ENCODE peak calls at places on chromosomes 16 and 17, in eight cellular contexts. T, U, H, B, J, W, R and I are unnamed samples.

GRCh38 chr17:6894206-6894528 is 62.6 kb upstream of the TEKT1 start:
- DNase-seq in U (no peak), R (peak), T (no peak), W (no peak), J (no peak), H (peak), B (peak), I (no peak)

GRCh38 chr17:82239926-82240505 is 11.2 kb downstream of the SLC16A3 start:
- DNase-seq in W (no peak), B (no peak), H (no peak), R (no peak), J (no peak), U (no peak), T (no peak), I (no peak)

GRCh38 chr16:17364319-17365210 is 106.2 kb downstream of the XYLT1 start:
- DNase-seq in H (no peak), W (peak), U (no peak), J (peak), R (no peak), T (peak), B (no peak), I (no peak)

GRCh38 chr16:82061861-82062525 is 26.9 kb downstream of the HSD17B2 start:
- DNase-seq in U (peak), R (peak), H (peak), B (peak), J (peak), W (peak), T (peak), I (no peak)

GRCh38 chr16:24116371-24116770 is 139.8 kb upstream of the CACNG3 start:
- DNase-seq in T (no peak), H (no peak), R (no peak), U (no peak), B (no peak), J (no peak), W (no peak), I (no peak)

GRCh38 chr16:35746963-35747657 is 2287.7 kb downstream of the TP53TG3F start:
- DNase-seq in H (no peak), W (no peak), J (no peak), T (no peak), B (no peak), R (no peak), U (no peak), I (no peak)

GRCh38 chr16:75909746-75910145 is 183.5 kb upstream of the CPHXL start:
- DNase-seq in B (no peak), W (no peak), R (no peak), J (no peak), U (no peak), H (no peak), T (peak), I (no peak)

GRCh38 chr17:18270851-18271170 is 10.3 kb downstream of the MIEF2 start:
- DNase-seq in U (no peak), J (no peak), B (no peak), W (no peak), R (no peak), H (no peak), T (no peak), I (no peak)

GRCh38 chr16:53945996-53946395 is 242.0 kb downstream of the FTO start:
- DNase-seq in T (peak), B (peak), J (peak), R (no peak), U (peak), W (peak), H (peak), I (peak)

GRCh38 chr16:77212736-77213541 is 13.7 kb downstream of the SYCE1L start:
- DNase-seq in J (no peak), B (peak), U (peak), T (peak), R (peak), H (peak), W (peak), I (peak)

GRCh38 chr16:72858611-72859493 is 189.1 kb downstream of the ZFHX3 start:
- DNase-seq in J (peak), R (no peak), T (no peak), H (no peak), B (no peak), U (no peak), W (peak), I (no peak)

GRCh38 chr16:54503011-54503410 is 216.4 kb upstream of the IRX3 start:
- DNase-seq in B (no peak), J (no peak), R (no peak), H (no peak), T (no peak), U (no peak), W (no peak), I (no peak)

GRCh38 chr17:63439682-63440081 is 6.4 kb downstream of the CYB561 start:
- DNase-seq in H (no peak), U (no peak), T (no peak), B (no peak), W (peak), J (peak), R (no peak), I (no peak)

GRCh38 chr16:66515543-66516171 is 34.3 kb downstream of the TK2 start:
- DNase-seq in W (peak), B (no peak), R (peak), H (peak), J (peak), T (no peak), U (peak), I (no peak)

GRCh38 chr16:4266372-4266771 is 6.5 kb downstream of the TFAP4 start:
- DNase-seq in B (no peak), U (peak), H (peak), J (no peak), W (no peak), T (no peak), R (peak), I (no peak)

GRCh38 chr16:23940111-23940510 is 104.3 kb downstream of the PRKCB start:
- DNase-seq in W (no peak), U (no peak), T (no peak), B (no peak), R (no peak), H (no peak), J (no peak), I (no peak)

GRCh38 chr17:39027440-39028035 is 60.3 kb upstream of the FBXO47 start:
- DNase-seq in W (no peak), H (no peak), J (no peak), R (no peak), T (no peak), U (no peak), B (peak), I (no peak)
- H3K27ac ChIP-seq in W (no peak), H (no peak), J (no peak), R (no peak), T (no peak), U (no peak), B (no peak), I (no peak)

GRCh38 chr16:70421473-70422311 is 17.2 kb downstream of the ST3GAL2 start:
- DNase-seq in J (no peak), U (no peak), W (no peak), B (no peak), T (no peak), H (no peak), R (no peak), I (no peak)

GRCh38 chr16:70417661-70418060 is 21.2 kb downstream of the ST3GAL2 start:
- DNase-seq in W (no peak), J (no peak), R (no peak), H (no peak), U (no peak), T (no peak), B (no peak), I (no peak)

GRCh38 chr16:70418993-70419318 is 19.9 kb downstream of the ST3GAL2 start:
- DNase-seq in H (no peak), U (no peak), R (no peak), B (no peak), W (no peak), J (no peak), T (no peak), I (no peak)

GRCh38 chr16:70418274-70418992 is 20.5 kb downstream of the ST3GAL2 start:
- DNase-seq in H (no peak), U (no peak), R (peak), W (no peak), B (no peak), J (no peak), T (no peak), I (no peak)

GRCh38 chr16:70419384-70420327 is 19.2 kb downstream of the ST3GAL2 start:
- DNase-seq in T (no peak), U (no peak), H (no peak), R (no peak), W (no peak), B (no peak), J (no peak), I (no peak)
- H3K4me2 ChIP-seq in T (no peak), U (no peak), H (peak), R (no peak), W (no peak), B (no peak), J (no peak), I (no peak)

GRCh38 chr17:80894439-80894721 is 97.3 kb upstream of the CHMP6 start:
- DNase-seq in J (no peak), H (no peak), B (no peak), W (no peak), U (peak), T (no peak), R (no peak), I (no peak)
- TF ChIP-seq CTCF in J (peak), H (no peak), B (peak), W (peak), U (no peak), T (peak), R (peak), I (no peak)

GRCh38 chr16:1775006-1775845 is 2.3 kb upstream of the MRPS34 start:
- DNase-seq in B (no peak), U (no peak), W (no peak), J (no peak), T (no peak), R (no peak), H (no peak), I (no peak)
- H3K27ac ChIP-seq in B (no peak), U (no peak), W (no peak), J (no peak), T (no peak), R (no peak), H (no peak), I (no peak)

DNA sequence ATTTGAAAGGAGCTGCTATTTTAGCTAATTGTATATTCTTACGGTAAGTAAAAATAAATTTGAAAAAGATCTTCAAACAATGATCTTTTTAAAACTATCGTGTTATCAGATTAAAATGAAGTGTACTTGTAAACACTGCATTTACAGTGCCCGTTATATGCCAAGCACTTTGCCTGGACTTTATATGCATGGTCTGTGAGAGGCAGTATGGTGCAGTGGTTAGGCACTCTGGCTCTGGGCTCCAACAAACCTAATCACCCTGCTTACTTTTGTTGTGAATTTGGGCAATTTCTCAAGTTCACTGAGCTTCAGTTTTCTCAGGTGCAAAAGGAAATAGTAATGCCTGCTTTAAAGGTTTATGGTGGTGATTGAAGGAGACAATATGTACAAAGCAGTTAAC is 1.4 kb downstream of the PMP22 start:
- DNase-seq in H (no peak), W (no peak), U (no peak), R (peak), J (no peak), B (no peak), T (no peak), I (no peak)
- H3K4me2 ChIP-seq in H (peak), W (peak), U (peak), R (no peak), J (peak), B (peak), T (peak), I (no peak)

GRCh38 chr17:50908860-50909764 is 43.0 kb upstream of the TOB1 start:
- DNase-seq in B (peak), W (no peak), J (no peak), R (peak), U (no peak), H (peak), T (no peak), I (no peak)
- TF ChIP-seq CTCF in B (no peak), W (no peak), J (no peak), R (peak), U (no peak), H (no peak), T (no peak), I (no peak)

DNA sequence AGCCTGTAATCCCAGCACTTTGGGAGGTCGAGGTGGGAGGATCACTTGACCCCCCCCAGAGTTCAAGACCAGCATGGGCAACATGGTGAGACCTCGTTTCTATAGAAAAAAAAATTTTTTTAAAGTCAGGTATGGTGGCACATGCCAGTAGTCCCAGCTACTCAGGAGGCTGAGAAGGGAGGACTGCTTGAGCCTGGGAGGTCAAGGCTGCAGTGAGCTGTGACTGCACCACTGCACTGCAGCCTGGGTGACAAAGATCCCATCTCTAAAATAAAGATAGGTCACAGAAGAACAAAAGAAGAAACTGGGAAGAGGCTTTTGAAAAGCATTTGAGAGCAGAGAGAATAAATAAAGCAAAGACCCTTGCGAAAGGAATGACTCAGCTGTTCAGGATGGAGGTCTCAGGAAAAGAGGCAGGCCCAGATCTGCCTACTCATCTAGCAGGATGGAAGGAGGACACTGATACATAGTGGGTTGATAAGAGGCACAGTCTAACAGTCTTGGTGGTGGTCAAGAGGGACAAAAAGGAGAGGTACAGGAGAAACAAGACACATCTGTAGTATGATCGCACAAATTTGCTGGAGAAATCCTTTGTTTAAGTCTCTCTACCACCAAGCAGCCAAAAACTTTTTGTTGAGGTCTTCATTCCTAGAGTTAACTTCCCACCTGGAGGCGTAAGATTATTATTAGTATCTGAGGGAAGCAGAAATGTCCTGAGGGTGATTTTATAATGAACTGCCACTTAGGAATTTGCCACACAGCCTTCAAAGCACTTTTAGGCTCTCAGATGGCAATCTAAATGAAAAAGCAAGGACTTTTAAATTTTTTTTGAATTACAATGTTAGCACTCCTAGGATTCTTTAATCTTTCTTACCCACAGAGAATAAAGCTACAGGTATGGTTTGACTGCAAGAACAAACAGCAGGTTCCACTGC is 17.6 kb downstream of the ZSWIM7 start:
- DNase-seq in U (peak), T (peak), R (no peak), J (peak), W (peak), B (no peak), H (peak), I (peak)
- H3K27ac ChIP-seq in U (peak), T (peak), R (no peak), J (peak), W (no peak), B (no peak), H (no peak), I (peak)